ENCODE peak calls at places on chromosomes 6 and 20, in five cellular contexts. One of them, this sample, is unnamed. For H3K9me3, the result is how much of the 10 kb centered on the place peaks cover.

GRCh38 chr6:39377530-39377929 is 55.0 kb upstream of the KCNK16 start:
- DNase-seq in CD8-positive, alpha-beta memory T cell: no peak
- DNase-seq in suprapubic skin: peak
- DNase-seq in SJSA1: peak
- DNase-seq in breast epithelium: peak
- DNase-seq in this sample: no peak

GRCh38 chr6:53347921-53348435 is 772 bp downstream of the ELOVL5 start:
- DNase-seq in breast epithelium: peak
- DNase-seq in CD8-positive, alpha-beta memory T cell: peak
- DNase-seq in suprapubic skin: peak
- DNase-seq in SJSA1: peak
- DNase-seq in this sample: no peak

GRCh38 chr6:166595061-166595780 is 8.7 kb upstream of the RAMACL start:
- DNase-seq in CD8-positive, alpha-beta memory T cell: no peak
- DNase-seq in breast epithelium: no peak
- DNase-seq in SJSA1: peak
- DNase-seq in suprapubic skin: no peak
- DNase-seq in this sample: no peak

GRCh38 chr6:3571836-3572235 is 115.0 kb upstream of the SLC22A23 start:
- DNase-seq in suprapubic skin: no peak
- DNase-seq in CD8-positive, alpha-beta memory T cell: no peak
- DNase-seq in breast epithelium: no peak
- DNase-seq in SJSA1: no peak
- DNase-seq in this sample: no peak

GRCh38 chr6:17334265-17334664 is 53.1 kb downstream of the RBM24 start:
- DNase-seq in SJSA1: peak
- DNase-seq in suprapubic skin: no peak
- DNase-seq in CD8-positive, alpha-beta memory T cell: no peak
- DNase-seq in breast epithelium: no peak
- DNase-seq in this sample: no peak

GRCh38 chr6:71394001-71394432 is 105.4 kb downstream of the OGFRL1 start:
- DNase-seq in CD8-positive, alpha-beta memory T cell: no peak
- DNase-seq in breast epithelium: no peak
- DNase-seq in suprapubic skin: no peak
- DNase-seq in SJSA1: no peak
- DNase-seq in this sample: no peak

GRCh38 chr6:152669894-152670293 is 27.8 kb upstream of the MYCT1 start:
- DNase-seq in suprapubic skin: no peak
- DNase-seq in CD8-positive, alpha-beta memory T cell: no peak
- DNase-seq in SJSA1: no peak
- DNase-seq in breast epithelium: no peak
- DNase-seq in this sample: no peak

GRCh38 chr20:1934162-1934561 is 39.0 kb downstream of the SIRPA start:
- DNase-seq in suprapubic skin: no peak
- DNase-seq in breast epithelium: no peak
- DNase-seq in SJSA1: no peak
- DNase-seq in CD8-positive, alpha-beta memory T cell: no peak
- DNase-seq in this sample: no peak

GRCh38 chr6:45724511-45724910 is 291.1 kb downstream of the CLIC5 start:
- DNase-seq in CD8-positive, alpha-beta memory T cell: no peak
- DNase-seq in SJSA1: no peak
- DNase-seq in breast epithelium: peak
- DNase-seq in suprapubic skin: no peak
- DNase-seq in this sample: no peak

GRCh38 chr6:41730531-41731436 is 4.6 kb downstream of the TFEB start:
- DNase-seq in suprapubic skin: no peak
- DNase-seq in CD8-positive, alpha-beta memory T cell: no peak
- DNase-seq in breast epithelium: no peak
- DNase-seq in SJSA1: no peak
- DNase-seq in this sample: no peak

GRCh38 chr20:35515341-35515740 is 14.1 kb downstream of the C20orf173 start:
- DNase-seq in CD8-positive, alpha-beta memory T cell: no peak
- DNase-seq in suprapubic skin: no peak
- DNase-seq in breast epithelium: no peak
- DNase-seq in SJSA1: no peak
- DNase-seq in this sample: no peak

GRCh38 chr20:22248052-22248667 is 336.2 kb downstream of the FOXA2 start:
- DNase-seq in SJSA1: no peak
- DNase-seq in CD8-positive, alpha-beta memory T cell: no peak
- DNase-seq in suprapubic skin: no peak
- DNase-seq in breast epithelium: no peak
- DNase-seq in this sample: no peak

GRCh38 chr6:71852951-71853350 is 33.4 kb upstream of the RIMS1 start:
- DNase-seq in suprapubic skin: no peak
- DNase-seq in breast epithelium: no peak
- DNase-seq in CD8-positive, alpha-beta memory T cell: no peak
- DNase-seq in SJSA1: no peak
- DNase-seq in this sample: no peak

GRCh38 chr6:13419422-13419821 is 68.0 kb downstream of the GFOD1 start:
- DNase-seq in breast epithelium: no peak
- DNase-seq in CD8-positive, alpha-beta memory T cell: no peak
- DNase-seq in suprapubic skin: no peak
- DNase-seq in SJSA1: no peak
- DNase-seq in this sample: no peak

GRCh38 chr6:112018619-112019416 is 35.1 kb upstream of the CCN6 start:
- DNase-seq in suprapubic skin: peak
- DNase-seq in breast epithelium: no peak
- DNase-seq in CD8-positive, alpha-beta memory T cell: no peak
- DNase-seq in SJSA1: peak
- DNase-seq in this sample: no peak

GRCh38 chr6:69863766-69864165 is 2.6 kb upstream of the COL19A1 start:
- DNase-seq in suprapubic skin: no peak
- DNase-seq in breast epithelium: no peak
- DNase-seq in SJSA1: no peak
- DNase-seq in CD8-positive, alpha-beta memory T cell: no peak
- DNase-seq in this sample: no peak

GRCh38 chr20:21101453-21102251 is 4.5 kb downstream of the LINC00237 start:
- DNase-seq in breast epithelium: no peak
- DNase-seq in CD8-positive, alpha-beta memory T cell: no peak
- DNase-seq in SJSA1: peak
- DNase-seq in suprapubic skin: no peak
- DNase-seq in this sample: no peak

GRCh38 chr6:156872903-156873302 is 95.7 kb downstream of the ARID1B start:
- DNase-seq in SJSA1: no peak
- DNase-seq in breast epithelium: no peak
- DNase-seq in suprapubic skin: no peak
- DNase-seq in CD8-positive, alpha-beta memory T cell: no peak
- DNase-seq in this sample: no peak

GRCh38 chr6:116072368-116072767 is 11.7 kb upstream of the FRK start:
- DNase-seq in breast epithelium: no peak
- DNase-seq in SJSA1: no peak
- DNase-seq in CD8-positive, alpha-beta memory T cell: no peak
- DNase-seq in suprapubic skin: no peak
- DNase-seq in this sample: no peak

GRCh38 chr6:105746539-105746938 is 339.6 kb upstream of the PRDM1 start:
- DNase-seq in suprapubic skin: no peak
- DNase-seq in SJSA1: no peak
- DNase-seq in breast epithelium: no peak
- DNase-seq in CD8-positive, alpha-beta memory T cell: no peak
- DNase-seq in this sample: no peak

GRCh38 chr6:18055714-18056382 is 66.6 kb downstream of the NHLRC1 start:
- DNase-seq in breast epithelium: no peak
- DNase-seq in SJSA1: no peak
- DNase-seq in suprapubic skin: no peak
- DNase-seq in CD8-positive, alpha-beta memory T cell: no peak
- DNase-seq in this sample: no peak

GRCh38 chr6:139520321-139520768 is 145.9 kb upstream of the CITED2 start:
- DNase-seq in breast epithelium: no peak
- DNase-seq in suprapubic skin: no peak
- DNase-seq in SJSA1: no peak
- DNase-seq in CD8-positive, alpha-beta memory T cell: no peak
- DNase-seq in this sample: no peak

GRCh38 chr6:159532155-159532554 is 160.9 kb downstream of the SOD2 start:
- DNase-seq in SJSA1: no peak
- DNase-seq in suprapubic skin: no peak
- DNase-seq in CD8-positive, alpha-beta memory T cell: no peak
- DNase-seq in breast epithelium: no peak
- DNase-seq in this sample: no peak

GRCh38 chr6:159527351-159527750 is 165.7 kb downstream of the SOD2 start:
- DNase-seq in SJSA1: no peak
- DNase-seq in suprapubic skin: no peak
- DNase-seq in CD8-positive, alpha-beta memory T cell: no peak
- DNase-seq in breast epithelium: no peak
- DNase-seq in this sample: no peak

GRCh38 chr6:159533016-159533415 is 160.0 kb downstream of the SOD2 start:
- DNase-seq in CD8-positive, alpha-beta memory T cell: no peak
- DNase-seq in breast epithelium: no peak
- DNase-seq in suprapubic skin: no peak
- DNase-seq in SJSA1: no peak
- DNase-seq in this sample: no peak

GRCh38 chr6:159533568-159533967 is 159.5 kb downstream of the SOD2 start:
- DNase-seq in suprapubic skin: no peak
- DNase-seq in breast epithelium: no peak
- DNase-seq in SJSA1: no peak
- DNase-seq in CD8-positive, alpha-beta memory T cell: no peak
- DNase-seq in this sample: no peak

DNA sequence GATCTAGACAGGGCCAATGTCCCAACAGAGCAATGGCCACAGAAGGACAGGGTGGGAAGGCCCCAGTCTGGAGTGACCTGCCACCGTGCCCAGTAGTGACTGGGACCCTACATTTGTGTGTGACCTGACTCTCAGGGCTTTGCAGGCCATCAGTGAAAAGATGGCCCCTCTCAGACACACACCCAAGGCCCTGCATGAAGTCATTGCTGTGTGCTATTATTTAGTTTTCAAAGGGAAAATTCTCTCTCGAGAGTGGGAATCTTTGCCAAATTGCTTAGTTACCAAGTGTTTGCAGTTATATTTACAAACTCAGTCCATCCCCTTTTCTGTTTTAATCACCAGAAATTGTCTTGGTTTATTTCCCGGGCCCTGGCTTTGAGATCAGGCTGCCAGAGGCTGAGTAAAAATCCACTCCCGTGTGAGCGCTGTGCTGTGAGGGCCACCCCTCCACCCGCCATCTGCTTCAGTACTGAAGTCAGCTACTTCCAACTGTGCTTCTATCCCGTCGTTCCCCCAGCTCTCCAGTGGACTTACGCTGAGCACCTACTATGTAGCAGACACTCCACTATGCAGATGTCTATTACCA is 163.1 kb downstream of the SOD2 start:
- DNase-seq in CD8-positive, alpha-beta memory T cell: no peak
- DNase-seq in suprapubic skin: no peak
- DNase-seq in breast epithelium: no peak
- DNase-seq in SJSA1: no peak
- DNase-seq in this sample: no peak
- H3K9me3 ChIP-seq in CD8-positive, alpha-beta memory T cell: under half
- H3K9me3 ChIP-seq in suprapubic skin: under half
- H3K9me3 ChIP-seq in breast epithelium: under half
- H3K9me3 ChIP-seq in SJSA1: under half
- H3K9me3 ChIP-seq in this sample: under half

GRCh38 chr6:170003027-170003426 is 251.6 kb downstream of the ERMARD start:
- DNase-seq in CD8-positive, alpha-beta memory T cell: no peak
- DNase-seq in breast epithelium: no peak
- DNase-seq in suprapubic skin: no peak
- DNase-seq in SJSA1: no peak
- DNase-seq in this sample: peak

GRCh38 chr6:170006524-170007467 is 255.4 kb downstream of the ERMARD start:
- DNase-seq in CD8-positive, alpha-beta memory T cell: no peak
- DNase-seq in suprapubic skin: no peak
- DNase-seq in SJSA1: peak
- DNase-seq in breast epithelium: no peak
- DNase-seq in this sample: peak

GRCh38 chr6:170005680-170006470 is 254.5 kb downstream of the ERMARD start:
- DNase-seq in breast epithelium: no peak
- DNase-seq in suprapubic skin: no peak
- DNase-seq in SJSA1: no peak
- DNase-seq in CD8-positive, alpha-beta memory T cell: no peak
- DNase-seq in this sample: peak

GRCh38 chr6:170007468-170008240 is 256.2 kb downstream of the ERMARD start:
- DNase-seq in SJSA1: no peak
- DNase-seq in suprapubic skin: no peak
- DNase-seq in breast epithelium: no peak
- DNase-seq in CD8-positive, alpha-beta memory T cell: no peak
- DNase-seq in this sample: peak

DNA sequence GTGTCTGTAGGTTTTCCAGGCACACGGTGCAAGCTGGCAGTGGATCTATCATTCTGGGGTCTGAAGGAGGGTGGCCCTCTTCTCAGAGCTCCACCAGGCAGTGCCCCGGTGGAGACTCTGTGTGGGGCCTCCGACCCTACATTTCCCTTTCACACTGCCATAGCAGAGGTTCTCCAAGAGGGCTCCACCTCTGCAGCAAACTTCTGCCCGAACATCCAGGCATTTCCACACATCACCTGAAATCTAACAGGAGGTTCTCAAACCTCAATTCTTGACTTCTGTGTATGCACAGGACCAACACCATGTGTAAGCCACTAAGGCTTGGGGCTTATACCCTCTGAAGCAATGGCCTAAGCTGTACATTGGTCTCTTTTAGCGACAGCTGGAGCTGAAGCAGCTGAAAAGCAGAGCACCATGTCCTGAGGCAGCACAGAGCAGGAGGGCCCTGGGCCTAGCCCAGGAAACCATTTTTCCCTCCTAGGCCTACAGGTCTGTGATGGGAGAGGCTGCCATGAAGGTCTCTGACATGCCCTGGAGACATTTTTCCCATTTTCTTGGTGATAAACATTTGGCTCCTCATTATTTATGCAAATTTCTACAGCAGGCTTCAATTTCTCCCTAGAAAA is 253.3 kb downstream of the ERMARD start:
- DNase-seq in breast epithelium: no peak
- DNase-seq in CD8-positive, alpha-beta memory T cell: no peak
- DNase-seq in SJSA1: peak
- DNase-seq in suprapubic skin: no peak
- DNase-seq in this sample: no peak
- H3K9me3 ChIP-seq in breast epithelium: under half
- H3K9me3 ChIP-seq in CD8-positive, alpha-beta memory T cell: under half
- H3K9me3 ChIP-seq in SJSA1: under half
- H3K9me3 ChIP-seq in suprapubic skin: under half
- H3K9me3 ChIP-seq in this sample: under half

GRCh38 chr20:49281913-49282467 is 4.1 kb upstream of the ZNFX1 start:
- DNase-seq in suprapubic skin: no peak
- DNase-seq in CD8-positive, alpha-beta memory T cell: no peak
- DNase-seq in SJSA1: no peak
- DNase-seq in breast epithelium: no peak
- DNase-seq in this sample: no peak
- H3K9me3 ChIP-seq in suprapubic skin: under half
- H3K9me3 ChIP-seq in CD8-positive, alpha-beta memory T cell: half or more
- H3K9me3 ChIP-seq in SJSA1: half or more
- H3K9me3 ChIP-seq in breast epithelium: under half
- H3K9me3 ChIP-seq in this sample: under half

GRCh38 chr20:13755809-13756208 is 28.9 kb downstream of the ESF1 start:
- DNase-seq in breast epithelium: no peak
- DNase-seq in SJSA1: no peak
- DNase-seq in CD8-positive, alpha-beta memory T cell: no peak
- DNase-seq in suprapubic skin: no peak
- DNase-seq in this sample: no peak

GRCh38 chr20:13745784-13746183 is 38.9 kb downstream of the ESF1 start:
- DNase-seq in suprapubic skin: no peak
- DNase-seq in breast epithelium: no peak
- DNase-seq in CD8-positive, alpha-beta memory T cell: no peak
- DNase-seq in SJSA1: no peak
- DNase-seq in this sample: no peak

GRCh38 chr20:13744403-13744802 is 40.3 kb downstream of the ESF1 start:
- DNase-seq in CD8-positive, alpha-beta memory T cell: no peak
- DNase-seq in breast epithelium: no peak
- DNase-seq in suprapubic skin: no peak
- DNase-seq in SJSA1: no peak
- DNase-seq in this sample: no peak

GRCh38 chr20:13753436-13754036 is 31.2 kb downstream of the ESF1 start:
- DNase-seq in SJSA1: no peak
- DNase-seq in CD8-positive, alpha-beta memory T cell: no peak
- DNase-seq in breast epithelium: no peak
- DNase-seq in suprapubic skin: no peak
- DNase-seq in this sample: no peak

GRCh38 chr20:13749811-13750210 is 34.9 kb downstream of the ESF1 start:
- DNase-seq in CD8-positive, alpha-beta memory T cell: no peak
- DNase-seq in SJSA1: no peak
- DNase-seq in suprapubic skin: no peak
- DNase-seq in breast epithelium: no peak
- DNase-seq in this sample: no peak
- H3K9me3 ChIP-seq in CD8-positive, alpha-beta memory T cell: under half
- H3K9me3 ChIP-seq in SJSA1: under half
- H3K9me3 ChIP-seq in suprapubic skin: under half
- H3K9me3 ChIP-seq in breast epithelium: under half
- H3K9me3 ChIP-seq in this sample: under half